ENCODE peak calls at places on chromosome 1, in seven cellular contexts. One of them, this sample, is unnamed.
A peak's percentile ranks its signal among the peaks of the same experiment; 100 is the strongest.

GRCh38 chr1:52633291-52633754 is 355 bp downstream of the SHISAL2A start:
- DNase-seq in stimulated activated CD4-positive, alpha-beta T cell treated with anti-CD3 and anti-CD28 coated beads, Interleukin-2, amount 100 ng/mL, for 24 hours: peak; percentile 45
- DNase-seq in stimulated activated CD8-positive, alpha-beta memory T cell treated with anti-CD3 and anti-CD28 coated beads, Interleukin-2, amount 100 ng/mL, for 48 hours: no peak
- DNase-seq in AML-193: no peak
- DNase-seq in fibroblast of lung: no peak
- DNase-seq in GM23248: peak; percentile 30
- DNase-seq in stromal cell of bone marrow: no peak
- DNase-seq in this sample: no peak

GRCh38 chr1:2535981-2536380 is 5.9 kb upstream of the HES5 start:
- DNase-seq in AML-193: no peak
- DNase-seq in stromal cell of bone marrow: no peak
- DNase-seq in stimulated activated CD4-positive, alpha-beta T cell treated with anti-CD3 and anti-CD28 coated beads, Interleukin-2, amount 100 ng/mL, for 24 hours: no peak
- DNase-seq in stimulated activated CD8-positive, alpha-beta memory T cell treated with anti-CD3 and anti-CD28 coated beads, Interleukin-2, amount 100 ng/mL, for 48 hours: no peak
- DNase-seq in fibroblast of lung: no peak
- DNase-seq in GM23248: no peak
- DNase-seq in this sample: no peak

GRCh38 chr1:96596226-96596625 is 125.4 kb upstream of the PTBP2 start:
- DNase-seq in AML-193: peak; percentile 51
- DNase-seq in GM23248: peak; percentile 34
- DNase-seq in stimulated activated CD8-positive, alpha-beta memory T cell treated with anti-CD3 and anti-CD28 coated beads, Interleukin-2, amount 100 ng/mL, for 48 hours: no peak
- DNase-seq in stimulated activated CD4-positive, alpha-beta T cell treated with anti-CD3 and anti-CD28 coated beads, Interleukin-2, amount 100 ng/mL, for 24 hours: no peak
- DNase-seq in fibroblast of lung: peak; percentile 11
- DNase-seq in stromal cell of bone marrow: no peak
- DNase-seq in this sample: peak; percentile 3

GRCh38 chr1:178127482-178127881 is 33.6 kb downstream of the RASAL2 start:
- DNase-seq in stimulated activated CD4-positive, alpha-beta T cell treated with anti-CD3 and anti-CD28 coated beads, Interleukin-2, amount 100 ng/mL, for 24 hours: no peak
- DNase-seq in fibroblast of lung: no peak
- DNase-seq in AML-193: no peak
- DNase-seq in stimulated activated CD8-positive, alpha-beta memory T cell treated with anti-CD3 and anti-CD28 coated beads, Interleukin-2, amount 100 ng/mL, for 48 hours: no peak
- DNase-seq in stromal cell of bone marrow: no peak
- DNase-seq in GM23248: peak; percentile 24
- DNase-seq in this sample: no peak

GRCh38 chr1:182715531-182715930 is 31.1 kb upstream of the RGS8 start:
- DNase-seq in stimulated activated CD4-positive, alpha-beta T cell treated with anti-CD3 and anti-CD28 coated beads, Interleukin-2, amount 100 ng/mL, for 24 hours: no peak
- DNase-seq in stimulated activated CD8-positive, alpha-beta memory T cell treated with anti-CD3 and anti-CD28 coated beads, Interleukin-2, amount 100 ng/mL, for 48 hours: no peak
- DNase-seq in GM23248: no peak
- DNase-seq in fibroblast of lung: no peak
- DNase-seq in AML-193: no peak
- DNase-seq in stromal cell of bone marrow: no peak
- DNase-seq in this sample: no peak

GRCh38 chr1:43843684-43844083 is 89.9 kb upstream of the ARTN start:
- DNase-seq in stromal cell of bone marrow: no peak
- DNase-seq in GM23248: no peak
- DNase-seq in stimulated activated CD8-positive, alpha-beta memory T cell treated with anti-CD3 and anti-CD28 coated beads, Interleukin-2, amount 100 ng/mL, for 48 hours: no peak
- DNase-seq in fibroblast of lung: no peak
- DNase-seq in AML-193: no peak
- DNase-seq in stimulated activated CD4-positive, alpha-beta T cell treated with anti-CD3 and anti-CD28 coated beads, Interleukin-2, amount 100 ng/mL, for 24 hours: no peak
- DNase-seq in this sample: no peak

GRCh38 chr1:33167650-33168447 is 14.0 kb downstream of the TRIM62 start:
- DNase-seq in GM23248: no peak
- DNase-seq in stromal cell of bone marrow: no peak
- DNase-seq in AML-193: no peak
- DNase-seq in fibroblast of lung: no peak
- DNase-seq in stimulated activated CD4-positive, alpha-beta T cell treated with anti-CD3 and anti-CD28 coated beads, Interleukin-2, amount 100 ng/mL, for 24 hours: no peak
- DNase-seq in stimulated activated CD8-positive, alpha-beta memory T cell treated with anti-CD3 and anti-CD28 coated beads, Interleukin-2, amount 100 ng/mL, for 48 hours: no peak
- DNase-seq in this sample: no peak

GRCh38 chr1:28243685-28244439 is 7.9 kb downstream of the ATP5IF1 start:
- DNase-seq in GM23248: no peak
- DNase-seq in stromal cell of bone marrow: no peak
- DNase-seq in AML-193: no peak
- DNase-seq in stimulated activated CD4-positive, alpha-beta T cell treated with anti-CD3 and anti-CD28 coated beads, Interleukin-2, amount 100 ng/mL, for 24 hours: no peak
- DNase-seq in fibroblast of lung: no peak
- DNase-seq in stimulated activated CD8-positive, alpha-beta memory T cell treated with anti-CD3 and anti-CD28 coated beads, Interleukin-2, amount 100 ng/mL, for 48 hours: no peak
- DNase-seq in this sample: no peak

GRCh38 chr1:86753700-86754099 is 49.3 kb downstream of the SH3GLB1 start:
- DNase-seq in fibroblast of lung: no peak
- DNase-seq in AML-193: no peak
- DNase-seq in stimulated activated CD8-positive, alpha-beta memory T cell treated with anti-CD3 and anti-CD28 coated beads, Interleukin-2, amount 100 ng/mL, for 48 hours: no peak
- DNase-seq in stimulated activated CD4-positive, alpha-beta T cell treated with anti-CD3 and anti-CD28 coated beads, Interleukin-2, amount 100 ng/mL, for 24 hours: no peak
- DNase-seq in GM23248: peak; percentile 12
- DNase-seq in stromal cell of bone marrow: no peak
- DNase-seq in this sample: peak; percentile 10

GRCh38 chr1:28031173-28031572 is 57.2 kb downstream of the EYA3 start:
- DNase-seq in fibroblast of lung: no peak
- DNase-seq in GM23248: peak; percentile 24
- DNase-seq in AML-193: no peak
- DNase-seq in stimulated activated CD4-positive, alpha-beta T cell treated with anti-CD3 and anti-CD28 coated beads, Interleukin-2, amount 100 ng/mL, for 24 hours: no peak
- DNase-seq in stimulated activated CD8-positive, alpha-beta memory T cell treated with anti-CD3 and anti-CD28 coated beads, Interleukin-2, amount 100 ng/mL, for 48 hours: no peak
- DNase-seq in stromal cell of bone marrow: peak; percentile 18
- DNase-seq in this sample: peak; percentile 27

GRCh38 chr1:225415307-225415706 is 12.5 kb downstream of the LBR start:
- DNase-seq in GM23248: no peak
- DNase-seq in AML-193: peak; percentile 38
- DNase-seq in fibroblast of lung: no peak
- DNase-seq in stimulated activated CD4-positive, alpha-beta T cell treated with anti-CD3 and anti-CD28 coated beads, Interleukin-2, amount 100 ng/mL, for 24 hours: no peak
- DNase-seq in stimulated activated CD8-positive, alpha-beta memory T cell treated with anti-CD3 and anti-CD28 coated beads, Interleukin-2, amount 100 ng/mL, for 48 hours: no peak
- DNase-seq in stromal cell of bone marrow: no peak
- DNase-seq in this sample: no peak

GRCh38 chr1:68116643-68117235 is 66.3 kb upstream of the DIRAS3 start:
- DNase-seq in stimulated activated CD4-positive, alpha-beta T cell treated with anti-CD3 and anti-CD28 coated beads, Interleukin-2, amount 100 ng/mL, for 24 hours: peak; percentile 58
- DNase-seq in AML-193: peak; percentile 28
- DNase-seq in GM23248: peak; percentile 59
- DNase-seq in stromal cell of bone marrow: peak; percentile 28
- DNase-seq in stimulated activated CD8-positive, alpha-beta memory T cell treated with anti-CD3 and anti-CD28 coated beads, Interleukin-2, amount 100 ng/mL, for 48 hours: no peak
- DNase-seq in fibroblast of lung: peak; percentile 73
- DNase-seq in this sample: peak; percentile 61

GRCh38 chr1:53981220-53981619 is 35.1 kb downstream of the LRRC42 start:
- DNase-seq in stimulated activated CD4-positive, alpha-beta T cell treated with anti-CD3 and anti-CD28 coated beads, Interleukin-2, amount 100 ng/mL, for 24 hours: no peak
- DNase-seq in AML-193: no peak
- DNase-seq in stimulated activated CD8-positive, alpha-beta memory T cell treated with anti-CD3 and anti-CD28 coated beads, Interleukin-2, amount 100 ng/mL, for 48 hours: no peak
- DNase-seq in GM23248: no peak
- DNase-seq in stromal cell of bone marrow: no peak
- DNase-seq in fibroblast of lung: no peak
- DNase-seq in this sample: no peak

GRCh38 chr1:117181630-117182041 is 29.1 kb downstream of the VTCN1 start:
- DNase-seq in GM23248: no peak
- DNase-seq in stimulated activated CD4-positive, alpha-beta T cell treated with anti-CD3 and anti-CD28 coated beads, Interleukin-2, amount 100 ng/mL, for 24 hours: no peak
- DNase-seq in AML-193: no peak
- DNase-seq in stimulated activated CD8-positive, alpha-beta memory T cell treated with anti-CD3 and anti-CD28 coated beads, Interleukin-2, amount 100 ng/mL, for 48 hours: no peak
- DNase-seq in stromal cell of bone marrow: no peak
- DNase-seq in fibroblast of lung: no peak
- DNase-seq in this sample: no peak

GRCh38 chr1:20829531-20829930 is 42.4 kb upstream of the HP1BP3 start:
- DNase-seq in stimulated activated CD8-positive, alpha-beta memory T cell treated with anti-CD3 and anti-CD28 coated beads, Interleukin-2, amount 100 ng/mL, for 48 hours: no peak
- DNase-seq in GM23248: peak; percentile 41
- DNase-seq in fibroblast of lung: no peak
- DNase-seq in stromal cell of bone marrow: peak; percentile 51
- DNase-seq in stimulated activated CD4-positive, alpha-beta T cell treated with anti-CD3 and anti-CD28 coated beads, Interleukin-2, amount 100 ng/mL, for 24 hours: no peak
- DNase-seq in AML-193: no peak
- DNase-seq in this sample: peak; percentile 46

GRCh38 chr1:207455183-207455754 is 1.1 kb downstream of the CR2 start:
- DNase-seq in GM23248: no peak
- DNase-seq in AML-193: no peak
- DNase-seq in fibroblast of lung: no peak
- DNase-seq in stimulated activated CD4-positive, alpha-beta T cell treated with anti-CD3 and anti-CD28 coated beads, Interleukin-2, amount 100 ng/mL, for 24 hours: no peak
- DNase-seq in stimulated activated CD8-positive, alpha-beta memory T cell treated with anti-CD3 and anti-CD28 coated beads, Interleukin-2, amount 100 ng/mL, for 48 hours: no peak
- DNase-seq in stromal cell of bone marrow: no peak
- DNase-seq in this sample: no peak

GRCh38 chr1:107362468-107362867 is 221.6 kb downstream of the NTNG1 start:
- DNase-seq in stromal cell of bone marrow: no peak
- DNase-seq in GM23248: no peak
- DNase-seq in fibroblast of lung: no peak
- DNase-seq in AML-193: no peak
- DNase-seq in stimulated activated CD8-positive, alpha-beta memory T cell treated with anti-CD3 and anti-CD28 coated beads, Interleukin-2, amount 100 ng/mL, for 48 hours: no peak
- DNase-seq in stimulated activated CD4-positive, alpha-beta T cell treated with anti-CD3 and anti-CD28 coated beads, Interleukin-2, amount 100 ng/mL, for 24 hours: no peak
- DNase-seq in this sample: no peak

GRCh38 chr1:18010945-18011344 is 96.7 kb upstream of the IGSF21 start:
- DNase-seq in GM23248: peak; percentile 20
- DNase-seq in stimulated activated CD4-positive, alpha-beta T cell treated with anti-CD3 and anti-CD28 coated beads, Interleukin-2, amount 100 ng/mL, for 24 hours: no peak
- DNase-seq in fibroblast of lung: no peak
- DNase-seq in stromal cell of bone marrow: no peak
- DNase-seq in stimulated activated CD8-positive, alpha-beta memory T cell treated with anti-CD3 and anti-CD28 coated beads, Interleukin-2, amount 100 ng/mL, for 48 hours: no peak
- DNase-seq in AML-193: no peak
- DNase-seq in this sample: no peak

GRCh38 chr1:62070384-62071011 is 124.2 kb upstream of the L1TD1 start:
- DNase-seq in fibroblast of lung: peak; percentile 42
- DNase-seq in stimulated activated CD8-positive, alpha-beta memory T cell treated with anti-CD3 and anti-CD28 coated beads, Interleukin-2, amount 100 ng/mL, for 48 hours: no peak
- DNase-seq in AML-193: peak; percentile 25
- DNase-seq in stromal cell of bone marrow: peak; percentile 6
- DNase-seq in stimulated activated CD4-positive, alpha-beta T cell treated with anti-CD3 and anti-CD28 coated beads, Interleukin-2, amount 100 ng/mL, for 24 hours: no peak
- DNase-seq in GM23248: peak; percentile 59
- DNase-seq in this sample: peak; percentile 13

GRCh38 chr1:109628540-109629321 is 9.1 kb downstream of the AMPD2 start:
- DNase-seq in GM23248: peak; percentile 54
- DNase-seq in fibroblast of lung: no peak
- DNase-seq in AML-193: no peak
- DNase-seq in stromal cell of bone marrow: no peak
- DNase-seq in stimulated activated CD8-positive, alpha-beta memory T cell treated with anti-CD3 and anti-CD28 coated beads, Interleukin-2, amount 100 ng/mL, for 48 hours: no peak
- DNase-seq in stimulated activated CD4-positive, alpha-beta T cell treated with anti-CD3 and anti-CD28 coated beads, Interleukin-2, amount 100 ng/mL, for 24 hours: no peak
- DNase-seq in this sample: peak; percentile 59